ENCODE peak calls at places on chromosomes 3 and 15, in ten cellular contexts. One of them, this sample, is unnamed.

GRCh38 chr3:170494766-170495165 is 76.1 kb downstream of the CLDN11 start:
- DNase-seq in kidney: no peak
- DNase-seq in thyroid gland: no peak
- DNase-seq in GM23338: no peak
- DNase-seq in NT2/D1: no peak
- DNase-seq in SJSA1: no peak
- DNase-seq in psoas muscle: no peak
- DNase-seq in adipocyte: no peak
- DNase-seq in heart left ventricle: no peak
- DNase-seq in IMR-90: peak; percentile 79
- DNase-seq in this sample: no peak

GRCh38 chr3:55066406-55067128 is 138.7 kb upstream of the LRTM1 start:
- DNase-seq in kidney: no peak
- DNase-seq in thyroid gland: no peak
- DNase-seq in GM23338: no peak
- DNase-seq in NT2/D1: no peak
- DNase-seq in SJSA1: no peak
- DNase-seq in psoas muscle: no peak
- DNase-seq in adipocyte: no peak
- DNase-seq in heart left ventricle: no peak
- DNase-seq in IMR-90: peak; percentile 37
- DNase-seq in this sample: peak; percentile 14

GRCh38 chr3:128496602-128497304 is 3.8 kb upstream of the GATA2 start:
- DNase-seq in kidney: peak; percentile 87
- DNase-seq in thyroid gland: no peak
- DNase-seq in GM23338: peak; percentile 63
- DNase-seq in NT2/D1: no peak
- DNase-seq in SJSA1: no peak
- DNase-seq in psoas muscle: peak; percentile 27
- DNase-seq in adipocyte: no peak
- DNase-seq in heart left ventricle: no peak
- DNase-seq in IMR-90: no peak
- DNase-seq in this sample: peak; percentile 60

GRCh38 chr3:73787620-73788019 is 162.9 kb upstream of the PDZRN3 start:
- DNase-seq in kidney: no peak
- DNase-seq in thyroid gland: no peak
- DNase-seq in GM23338: no peak
- DNase-seq in NT2/D1: no peak
- DNase-seq in SJSA1: no peak
- DNase-seq in psoas muscle: no peak
- DNase-seq in adipocyte: no peak
- DNase-seq in heart left ventricle: no peak
- DNase-seq in IMR-90: peak; percentile 43
- DNase-seq in this sample: no peak

GRCh38 chr3:187558990-187559389 is 111.2 kb downstream of the SST start:
- DNase-seq in kidney: no peak
- DNase-seq in thyroid gland: no peak
- DNase-seq in GM23338: no peak
- DNase-seq in NT2/D1: no peak
- DNase-seq in SJSA1: no peak
- DNase-seq in psoas muscle: no peak
- DNase-seq in adipocyte: no peak
- DNase-seq in heart left ventricle: no peak
- DNase-seq in IMR-90: no peak
- DNase-seq in this sample: no peak

GRCh38 chr3:3551976-3552375 is 247.3 kb upstream of the LRRN1 start:
- DNase-seq in kidney: no peak
- DNase-seq in thyroid gland: no peak
- DNase-seq in GM23338: no peak
- DNase-seq in NT2/D1: no peak
- DNase-seq in SJSA1: no peak
- DNase-seq in psoas muscle: no peak
- DNase-seq in adipocyte: no peak
- DNase-seq in heart left ventricle: no peak
- DNase-seq in IMR-90: no peak
- DNase-seq in this sample: no peak

GRCh38 chr15:27704939-27705514 is 394.1 kb downstream of the OCA2 start:
- DNase-seq in kidney: no peak
- DNase-seq in thyroid gland: no peak
- DNase-seq in GM23338: no peak
- DNase-seq in NT2/D1: no peak
- DNase-seq in SJSA1: no peak
- DNase-seq in psoas muscle: no peak
- DNase-seq in adipocyte: no peak
- DNase-seq in heart left ventricle: no peak
- DNase-seq in IMR-90: no peak
- DNase-seq in this sample: no peak

GRCh38 chr3:181695661-181696491 is 15.8 kb upstream of the SOX2 start:
- DNase-seq in kidney: no peak
- DNase-seq in thyroid gland: peak; percentile 24
- DNase-seq in GM23338: no peak
- DNase-seq in NT2/D1: no peak
- DNase-seq in SJSA1: no peak
- DNase-seq in psoas muscle: no peak
- DNase-seq in adipocyte: no peak
- DNase-seq in heart left ventricle: no peak
- DNase-seq in IMR-90: no peak
- DNase-seq in this sample: no peak

GRCh38 chr3:4350789-4351163 is 47.6 kb downstream of the SETMAR start:
- DNase-seq in kidney: no peak
- DNase-seq in thyroid gland: peak; percentile 33
- DNase-seq in GM23338: peak; percentile 67
- DNase-seq in NT2/D1: peak; percentile 23
- DNase-seq in SJSA1: peak; percentile 54
- DNase-seq in psoas muscle: no peak
- DNase-seq in adipocyte: peak; percentile 88
- DNase-seq in heart left ventricle: no peak
- DNase-seq in IMR-90: peak; percentile 69
- DNase-seq in this sample: peak; percentile 50

GRCh38 chr15:51812598-51812997 is 16.9 kb upstream of the TMOD3 start:
- DNase-seq in kidney: no peak
- DNase-seq in thyroid gland: no peak
- DNase-seq in GM23338: no peak
- DNase-seq in NT2/D1: no peak
- DNase-seq in SJSA1: no peak
- DNase-seq in psoas muscle: no peak
- DNase-seq in adipocyte: no peak
- DNase-seq in heart left ventricle: no peak
- DNase-seq in IMR-90: no peak
- DNase-seq in this sample: no peak

GRCh38 chr3:123290962-123291361 is 89.2 kb downstream of the SEC22A start:
- DNase-seq in kidney: no peak
- DNase-seq in thyroid gland: no peak
- DNase-seq in GM23338: no peak
- DNase-seq in NT2/D1: no peak
- DNase-seq in SJSA1: no peak
- DNase-seq in psoas muscle: no peak
- DNase-seq in adipocyte: no peak
- DNase-seq in heart left ventricle: no peak
- DNase-seq in IMR-90: no peak
- DNase-seq in this sample: no peak

GRCh38 chr3:42979044-42979962 is at the start of gene GASK1A:
- DNase-seq in kidney: peak; percentile 83
- DNase-seq in thyroid gland: peak; percentile 52
- DNase-seq in GM23338: peak; percentile 89
- DNase-seq in NT2/D1: peak; percentile 48
- DNase-seq in SJSA1: no peak
- DNase-seq in psoas muscle: peak; percentile 66
- DNase-seq in adipocyte: peak; percentile 39
- DNase-seq in heart left ventricle: peak; percentile 75
- DNase-seq in IMR-90: no peak
- DNase-seq in this sample: peak; percentile 81

GRCh38 chr15:42070966-42071350 is 23.4 kb downstream of the PLA2G4D start:
- DNase-seq in kidney: no peak
- DNase-seq in thyroid gland: no peak
- DNase-seq in GM23338: no peak
- DNase-seq in NT2/D1: no peak
- DNase-seq in SJSA1: no peak
- DNase-seq in psoas muscle: no peak
- DNase-seq in adipocyte: no peak
- DNase-seq in heart left ventricle: no peak
- DNase-seq in IMR-90: no peak
- DNase-seq in this sample: no peak

GRCh38 chr15:80744411-80744810 is 34.8 kb upstream of the CEMIP start:
- DNase-seq in kidney: no peak
- DNase-seq in thyroid gland: no peak
- DNase-seq in GM23338: peak; percentile 20
- DNase-seq in NT2/D1: no peak
- DNase-seq in SJSA1: no peak
- DNase-seq in psoas muscle: no peak
- DNase-seq in adipocyte: no peak
- DNase-seq in heart left ventricle: no peak
- DNase-seq in IMR-90: no peak
- DNase-seq in this sample: no peak

GRCh38 chr15:38853608-38854007 is 289.0 kb upstream of the RASGRP1 start:
- DNase-seq in kidney: no peak
- DNase-seq in thyroid gland: no peak
- DNase-seq in GM23338: peak; percentile 80
- DNase-seq in NT2/D1: peak; percentile 16
- DNase-seq in SJSA1: peak; percentile 41
- DNase-seq in psoas muscle: no peak
- DNase-seq in adipocyte: no peak
- DNase-seq in heart left ventricle: no peak
- DNase-seq in IMR-90: peak; percentile 52
- DNase-seq in this sample: peak; percentile 74

GRCh38 chr15:55742927-55743614 is at the start of gene PRTG:
- DNase-seq in kidney: peak; percentile 89
- DNase-seq in thyroid gland: peak; percentile 91
- DNase-seq in GM23338: peak; percentile 78
- DNase-seq in NT2/D1: no peak
- DNase-seq in SJSA1: peak; percentile 63
- DNase-seq in psoas muscle: peak; percentile 80
- DNase-seq in adipocyte: peak; percentile 88
- DNase-seq in heart left ventricle: peak; percentile 87
- DNase-seq in IMR-90: peak; percentile 69
- DNase-seq in this sample: peak; percentile 87

GRCh38 chr3:141039573-141039972 is 11.6 kb upstream of the SPSB4 start:
- DNase-seq in kidney: no peak
- DNase-seq in thyroid gland: no peak
- DNase-seq in GM23338: no peak
- DNase-seq in NT2/D1: no peak
- DNase-seq in SJSA1: no peak
- DNase-seq in psoas muscle: no peak
- DNase-seq in adipocyte: no peak
- DNase-seq in heart left ventricle: no peak
- DNase-seq in IMR-90: no peak
- DNase-seq in this sample: peak; percentile 31

GRCh38 chr3:142614059-142614626 is 17.9 kb downstream of the PLS1 start:
- DNase-seq in kidney: no peak
- DNase-seq in thyroid gland: no peak
- DNase-seq in GM23338: no peak
- DNase-seq in NT2/D1: no peak
- DNase-seq in SJSA1: no peak
- DNase-seq in psoas muscle: no peak
- DNase-seq in adipocyte: no peak
- DNase-seq in heart left ventricle: no peak
- DNase-seq in IMR-90: no peak
- DNase-seq in this sample: no peak
- H3K36me3 ChIP-seq in kidney: no peaks in the 10 kb centered on the region
- H3K36me3 ChIP-seq in thyroid gland: no peaks in the 10 kb centered on the region
- H3K36me3 ChIP-seq in GM23338: no peaks in the 10 kb centered on the region
- H3K36me3 ChIP-seq in NT2/D1: no peaks in the 10 kb centered on the region
- H3K36me3 ChIP-seq in SJSA1: no peaks in the 10 kb centered on the region
- H3K36me3 ChIP-seq in psoas muscle: no peaks in the 10 kb centered on the region
- H3K36me3 ChIP-seq in adipocyte: no peaks in the 10 kb centered on the region
- H3K36me3 ChIP-seq in heart left ventricle: no peaks in the 10 kb centered on the region
- H3K36me3 ChIP-seq in IMR-90: no peaks in the 10 kb centered on the region
- H3K36me3 ChIP-seq in this sample: no peaks in the 10 kb centered on the region

GRCh38 chr3:16406175-16406574 is 107.3 kb downstream of the RFTN1 start:
- DNase-seq in kidney: no peak
- DNase-seq in thyroid gland: no peak
- DNase-seq in GM23338: no peak
- DNase-seq in NT2/D1: no peak
- DNase-seq in SJSA1: no peak
- DNase-seq in psoas muscle: no peak
- DNase-seq in adipocyte: no peak
- DNase-seq in heart left ventricle: no peak
- DNase-seq in IMR-90: no peak
- DNase-seq in this sample: no peak
- H3K36me3 ChIP-seq in kidney: no peaks in the 10 kb centered on the region
- H3K36me3 ChIP-seq in thyroid gland: peaks cover 5% of the 10 kb centered on the region
- H3K36me3 ChIP-seq in GM23338: no peaks in the 10 kb centered on the region
- H3K36me3 ChIP-seq in NT2/D1: no peaks in the 10 kb centered on the region
- H3K36me3 ChIP-seq in SJSA1: peaks cover 8% of the 10 kb centered on the region
- H3K36me3 ChIP-seq in psoas muscle: peaks cover 11% of the 10 kb centered on the region
- H3K36me3 ChIP-seq in adipocyte: peaks cover 7% of the 10 kb centered on the region
- H3K36me3 ChIP-seq in heart left ventricle: peaks cover 7% of the 10 kb centered on the region
- H3K36me3 ChIP-seq in IMR-90: peaks cover 16% of the 10 kb centered on the region
- H3K36me3 ChIP-seq in this sample: no peaks in the 10 kb centered on the region

GRCh38 chr3:184577546-184577945 is 16.0 kb downstream of the EPHB3 start:
- DNase-seq in kidney: no peak
- DNase-seq in thyroid gland: no peak
- DNase-seq in GM23338: no peak
- DNase-seq in NT2/D1: no peak
- DNase-seq in SJSA1: no peak
- DNase-seq in psoas muscle: no peak
- DNase-seq in adipocyte: no peak
- DNase-seq in heart left ventricle: no peak
- DNase-seq in IMR-90: no peak
- DNase-seq in this sample: no peak
- H3K36me3 ChIP-seq in kidney: no peaks in the 10 kb centered on the region
- H3K36me3 ChIP-seq in thyroid gland: no peaks in the 10 kb centered on the region
- H3K36me3 ChIP-seq in GM23338: no peaks in the 10 kb centered on the region
- H3K36me3 ChIP-seq in NT2/D1: peaks cover 70% of the 10 kb centered on the region
- H3K36me3 ChIP-seq in SJSA1: peaks cover 5% of the 10 kb centered on the region
- H3K36me3 ChIP-seq in psoas muscle: no peaks in the 10 kb centered on the region
- H3K36me3 ChIP-seq in adipocyte: no peaks in the 10 kb centered on the region
- H3K36me3 ChIP-seq in heart left ventricle: peaks cover 30% of the 10 kb centered on the region
- H3K36me3 ChIP-seq in IMR-90: peaks cover 83% of the 10 kb centered on the region
- H3K36me3 ChIP-seq in this sample: peaks cover 22% of the 10 kb centered on the region

GRCh38 chr3:36891651-36892268 is 53.1 kb downstream of the TRANK1 start:
- DNase-seq in kidney: no peak
- DNase-seq in thyroid gland: no peak
- DNase-seq in GM23338: no peak
- DNase-seq in NT2/D1: no peak
- DNase-seq in SJSA1: no peak
- DNase-seq in psoas muscle: peak; percentile 30
- DNase-seq in adipocyte: no peak
- DNase-seq in heart left ventricle: peak; percentile 75
- DNase-seq in IMR-90: no peak
- DNase-seq in this sample: peak; percentile 94

GRCh38 chr3:36892457-36893136 is 52.3 kb downstream of the TRANK1 start:
- DNase-seq in kidney: no peak
- DNase-seq in thyroid gland: no peak
- DNase-seq in GM23338: no peak
- DNase-seq in NT2/D1: no peak
- DNase-seq in SJSA1: no peak
- DNase-seq in psoas muscle: no peak
- DNase-seq in adipocyte: no peak
- DNase-seq in heart left ventricle: no peak
- DNase-seq in IMR-90: no peak
- DNase-seq in this sample: no peak

GRCh38 chr3:36895488-36896409 is 49.1 kb downstream of the TRANK1 start:
- DNase-seq in kidney: no peak
- DNase-seq in thyroid gland: no peak
- DNase-seq in GM23338: no peak
- DNase-seq in NT2/D1: no peak
- DNase-seq in SJSA1: no peak
- DNase-seq in psoas muscle: no peak
- DNase-seq in adipocyte: no peak
- DNase-seq in heart left ventricle: no peak
- DNase-seq in IMR-90: no peak
- DNase-seq in this sample: no peak

GRCh38 chr3:36893137-36893557 is 51.7 kb downstream of the TRANK1 start:
- DNase-seq in kidney: no peak
- DNase-seq in thyroid gland: peak; percentile 33
- DNase-seq in GM23338: peak; percentile 40
- DNase-seq in NT2/D1: no peak
- DNase-seq in SJSA1: peak; percentile 19
- DNase-seq in psoas muscle: no peak
- DNase-seq in adipocyte: peak; percentile 52
- DNase-seq in heart left ventricle: no peak
- DNase-seq in IMR-90: peak; percentile 76
- DNase-seq in this sample: peak; percentile 98

GRCh38 chr3:36894924-36895323 is 49.9 kb downstream of the TRANK1 start:
- DNase-seq in kidney: no peak
- DNase-seq in thyroid gland: no peak
- DNase-seq in GM23338: no peak
- DNase-seq in NT2/D1: no peak
- DNase-seq in SJSA1: no peak
- DNase-seq in psoas muscle: no peak
- DNase-seq in adipocyte: no peak
- DNase-seq in heart left ventricle: no peak
- DNase-seq in IMR-90: no peak
- DNase-seq in this sample: no peak
- H3K36me3 ChIP-seq in kidney: no peaks in the 10 kb centered on the region
- H3K36me3 ChIP-seq in thyroid gland: peaks cover 7% of the 10 kb centered on the region
- H3K36me3 ChIP-seq in GM23338: no peaks in the 10 kb centered on the region
- H3K36me3 ChIP-seq in NT2/D1: no peaks in the 10 kb centered on the region
- H3K36me3 ChIP-seq in SJSA1: no peaks in the 10 kb centered on the region
- H3K36me3 ChIP-seq in psoas muscle: peaks cover 5% of the 10 kb centered on the region
- H3K36me3 ChIP-seq in adipocyte: peaks cover 21% of the 10 kb centered on the region
- H3K36me3 ChIP-seq in heart left ventricle: peaks cover 24% of the 10 kb centered on the region
- H3K36me3 ChIP-seq in IMR-90: peaks cover 11% of the 10 kb centered on the region
- H3K36me3 ChIP-seq in this sample: no peaks in the 10 kb centered on the region